ENCODE peak calls at places on chromosomes 12 and 14, in seven cellular contexts. A is activated naive CD8-positive, alpha-beta T cell treated with anti-CD3 and anti-CD28 coated beads for 36 hours; J is NCI-H345; Y is activated CD8-positive, alpha-beta T cell treated with anti-CD3 and anti-CD28 coated beads for 36 hours; L is GM19239; C is astrocyte of the spinal cord; I is stimulated activated effector memory CD8-positive, alpha-beta T cell treated with anti-CD3 and anti-CD28 coated beads, Interleukin-12 subunit alpha, Interleukin-12 subunit beta, amount 100 ng/mL, for 72 hours. U is an unnamed sample.

GRCh38 chr12:1553987-1554982 is 40.1 kb downstream of the FBXL14 start:
- DNase-seq in A (peak), J (no peak), Y (peak), L (peak), C (no peak), I (peak), U (peak)

GRCh38 chr12:114858388-114859146 is 174.6 kb upstream of the TBX3 start:
- DNase-seq in A (no peak), J (no peak), Y (no peak), L (no peak), C (no peak), I (no peak), U (no peak)

GRCh38 chr12:106134294-106134949 is 4.3 kb downstream of the NUAK1 start:
- DNase-seq in A (no peak), J (no peak), Y (no peak), L (no peak), C (no peak), I (no peak), U (no peak)

GRCh38 chr12:19031032-19031431 is 98.5 kb upstream of the PLEKHA5 start:
- DNase-seq in A (no peak), J (no peak), Y (no peak), L (no peak), C (peak), I (no peak), U (no peak)

GRCh38 chr14:47438650-47439140 is 236.7 kb downstream of the MDGA2 start:
- DNase-seq in A (no peak), J (no peak), Y (no peak), L (no peak), C (peak), I (no peak), U (no peak)

GRCh38 chr12:115149685-115150378 is 465.9 kb upstream of the TBX3 start:
- DNase-seq in A (no peak), J (no peak), Y (no peak), L (no peak), C (peak), I (no peak), U (no peak)

GRCh38 chr12:52141306-52141705 is 50.5 kb downstream of the KRT80 start:
- DNase-seq in A (no peak), J (no peak), Y (no peak), L (no peak), C (no peak), I (no peak), U (no peak)

GRCh38 chr12:65637774-65638173 is 186.5 kb upstream of the HMGA2 start:
- DNase-seq in A (no peak), J (no peak), Y (no peak), L (no peak), C (peak), I (no peak), U (no peak)

GRCh38 chr12:111529424-111530368 is 69.4 kb downstream of the ATXN2 start:
- DNase-seq in A (peak), J (peak), Y (peak), L (peak), C (peak), I (peak), U (peak)